ENCODE peak calls at places on chromosomes 3 and 15, in four cellular contexts. W is K562, H is GM12878, R is SK-N-SH. A is an unnamed sample.
A peak's percentile ranks its signal among the peaks of the same experiment; 100 is the strongest.

GRCh38 chr3:154129625-154130024 is 8.4 kb downstream of the ARHGEF26 start:
- DNase-seq in W (no peak), H (no peak), R (no peak), A (no peak)

GRCh38 chr15:82315519-82316246 is 33.6 kb downstream of the GOLGA6L10 start:
- DNase-seq in W (no peak), R (no peak), H (no peak), A (no peak)

GRCh38 chr3:64209866-64210609 is 15.2 kb downstream of the PRICKLE2 start:
- DNase-seq in R (peak; percentile 19), H (no peak), W (no peak), A (no peak)

GRCh38 chr3:100005670-100006393 is 108.5 kb downstream of the FILIP1L start:
- DNase-seq in W (no peak), R (no peak), H (no peak), A (no peak)

GRCh38 chr15:39908186-39908585 is 11.9 kb downstream of the GPR176 start:
- DNase-seq in W (no peak), H (no peak), R (peak; percentile 37), A (no peak)

GRCh38 chr15:70974004-70974832 is 81.6 kb downstream of the LRRC49 start:
- DNase-seq in R (no peak), W (no peak), H (no peak), A (no peak)

GRCh38 chr3:69542265-69543079 is 156.6 kb upstream of the FRMD4B start:
- DNase-seq in W (no peak), H (no peak), R (peak; percentile 59), A (peak; percentile 64)

GRCh38 chr3:23650371-23651140 is 155.2 kb upstream of the UBE2E1 start:
- DNase-seq in R (no peak), W (no peak), H (no peak), A (no peak)

GRCh38 chr3:5057857-5058324 is 64.2 kb upstream of the ARL8B start:
- DNase-seq in W (peak; percentile 74), H (peak; percentile 75), R (peak; percentile 46), A (peak; percentile 35)

GRCh38 chr15:69080203-69080957 is 65.9 kb downstream of the NOX5 start:
- DNase-seq in R (peak; percentile 48), W (no peak), H (no peak), A (peak; percentile 45)

GRCh38 chr3:186331043-186331442 is 31.0 kb downstream of the DGKG start:
- DNase-seq in W (no peak), H (no peak), R (no peak), A (no peak)

GRCh38 chr3:197259096-197259495 is 39.3 kb downstream of the DLG1 start:
- DNase-seq in R (no peak), W (no peak), H (no peak), A (no peak)

GRCh38 chr3:122921791-122922651 is 105.5 kb downstream of the SEMA5B start:
- DNase-seq in H (no peak), R (no peak), W (peak; percentile 72), A (peak; percentile 76)

GRCh38 chr15:74312445-74313007 is 54.9 kb downstream of the CYP11A1 start:
- DNase-seq in H (no peak), R (peak; percentile 79), W (peak; percentile 57), A (no peak)

GRCh38 chr3:139020036-139020867 is 474 bp downstream of the PRR23B start:
- DNase-seq in R (peak; percentile 24), H (no peak), W (no peak), A (no peak)

GRCh38 chr15:28954466-28955159 is 68.8 kb downstream of the APBA2 start:
- DNase-seq in H (no peak), R (no peak), W (no peak), A (no peak)

GRCh38 chr15:81298606-81299005 is 25.3 kb downstream of the STARD5 start:
- DNase-seq in R (no peak), W (no peak), H (no peak), A (no peak)

GRCh38 chr15:52422001-52422400 is 106.7 kb downstream of the MYO5A start:
- DNase-seq in W (no peak), R (no peak), H (no peak), A (no peak)

GRCh38 chr3:188389711-188390346 is 235.9 kb downstream of the LPP start:
- DNase-seq in R (no peak), W (no peak), H (no peak), A (no peak)

GRCh38 chr3:118536764-118537163 is 497.9 kb downstream of the IGSF11 start:
- DNase-seq in R (no peak), W (no peak), H (no peak), A (no peak)

GRCh38 chr3:129045675-129046036 is 14.9 kb upstream of the GP9 start:
- DNase-seq in H (no peak), R (peak; percentile 49), W (no peak), A (peak; percentile 71)

GRCh38 chr3:129050556-129051295 is 9.9 kb upstream of the GP9 start:
- DNase-seq in W (no peak), H (no peak), R (no peak), A (no peak)

GRCh38 chr3:129047553-129047839 is 13.1 kb upstream of the GP9 start:
- DNase-seq in W (no peak), H (no peak), R (no peak), A (no peak)

GRCh38 chr3:129046732-129047552 is 13.6 kb upstream of the GP9 start:
- DNase-seq in H (no peak), R (no peak), W (no peak), A (no peak)

DNA sequence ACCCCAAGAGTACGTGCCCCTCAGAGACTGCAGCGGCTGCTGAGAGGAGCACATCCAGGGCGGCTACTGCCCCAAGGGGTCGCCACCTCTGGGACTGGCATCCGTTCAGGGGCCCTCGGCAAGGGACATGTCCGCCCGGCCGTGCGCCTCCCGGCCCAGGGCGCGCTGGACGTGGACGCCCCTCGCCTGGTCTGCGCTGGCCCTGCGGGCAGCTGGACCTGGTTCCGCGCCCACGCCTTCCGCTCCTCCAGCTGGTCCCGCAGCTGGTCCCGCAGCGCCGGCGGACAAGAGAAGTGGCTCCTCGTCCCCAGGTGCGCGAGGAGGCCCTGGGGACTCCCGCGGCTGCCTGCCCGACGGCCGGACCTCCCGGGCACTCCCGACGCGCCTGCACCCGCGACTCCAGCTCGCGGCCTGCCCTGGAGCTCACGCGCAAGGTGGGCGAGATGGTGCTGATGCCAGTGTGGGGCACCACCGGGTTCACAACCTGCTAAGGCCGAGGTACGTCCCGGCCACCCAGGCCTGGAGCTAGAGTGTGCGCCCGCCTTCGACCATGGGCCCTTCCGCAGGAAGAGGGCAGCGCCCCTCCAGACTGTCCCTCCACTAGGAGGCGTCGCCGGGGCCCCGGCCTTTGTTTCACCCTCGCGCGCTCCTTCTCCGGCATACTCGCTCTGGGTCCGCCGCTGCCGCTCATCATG is 14.4 kb upstream of the GP9 start:
- DNase-seq in H (no peak), W (no peak), R (no peak), A (peak; percentile 78)
- TF ChIP-seq USF1 in H (no peak), W (no peak), R (no peak), A (no peak)

DNA sequence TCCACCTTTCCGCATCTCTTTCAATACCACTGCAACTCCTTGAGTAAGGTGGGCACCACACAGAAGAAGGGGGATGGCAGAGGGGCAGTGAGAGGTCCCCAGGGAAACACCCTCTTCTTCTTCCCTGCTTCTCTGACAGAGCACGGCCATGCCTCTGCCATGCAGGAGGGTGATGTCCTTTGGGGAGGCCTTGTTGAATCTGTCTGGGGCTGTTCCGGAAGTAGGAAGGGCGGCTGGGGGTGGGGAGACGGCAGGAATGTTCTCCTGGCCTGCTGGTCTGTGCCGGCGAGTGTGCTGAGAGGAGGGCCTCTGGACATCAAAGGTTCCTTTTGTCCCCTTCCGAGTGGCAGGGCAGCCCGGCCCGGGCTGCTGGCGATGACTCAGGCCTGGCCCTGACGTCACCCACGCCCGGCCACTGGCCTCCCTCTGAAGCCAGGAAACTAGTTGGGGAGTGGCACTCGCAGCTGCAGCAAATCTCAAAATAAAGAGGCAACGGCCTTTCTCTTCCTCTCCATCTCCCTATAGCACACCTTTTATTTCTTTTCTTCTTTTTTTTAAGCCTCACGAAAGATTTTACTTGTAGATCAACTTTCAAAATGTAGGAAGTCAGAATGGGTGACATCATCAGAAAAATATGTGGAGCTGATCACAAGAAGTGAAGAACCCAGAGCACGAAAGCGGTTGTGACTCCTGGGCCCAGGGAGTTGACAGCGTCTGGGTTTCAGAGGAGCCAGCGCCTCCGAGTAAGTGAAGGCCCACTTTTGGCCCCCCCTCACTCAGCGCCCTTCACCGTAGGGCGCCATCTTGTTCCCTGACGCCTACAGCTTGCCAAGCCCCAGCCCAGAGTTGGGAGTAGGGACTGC is at the start of gene ZBTB38:
- DNase-seq in R (peak; percentile 16), H (no peak), W (peak; percentile 90), A (peak; percentile 76)
- TF ChIP-seq USF1 in R (no peak), H (no peak), W (peak; percentile 7), A (no peak)

DNA sequence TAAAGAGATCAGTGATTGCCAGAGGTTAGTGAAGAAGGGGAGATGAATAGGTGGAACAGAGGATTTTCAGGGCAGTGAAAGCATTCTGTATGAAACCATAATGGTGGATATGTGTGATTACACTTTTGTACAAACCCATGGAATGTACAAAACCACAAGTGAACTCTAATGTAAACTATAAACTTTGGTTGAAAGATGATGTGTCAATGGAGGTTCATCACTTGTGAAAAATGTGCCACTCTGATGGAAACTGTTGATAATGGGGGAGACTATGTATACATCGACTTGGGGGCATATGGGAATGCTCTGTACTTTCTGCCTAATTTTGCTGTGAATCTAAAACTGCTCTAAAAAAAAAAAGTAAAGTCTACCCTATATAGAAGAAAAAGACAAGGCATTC is 68.7 kb upstream of the ARHGEF3 start:
- DNase-seq in H (no peak), R (no peak), W (no peak), A (no peak)
- TF ChIP-seq USF1 in H (no peak), R (no peak), W (no peak), A (no peak)

GRCh38 chr3:58210761-58211477 is at the start of gene DNASE1L3:
- DNase-seq in H (no peak), R (no peak), W (no peak), A (no peak)

GRCh38 chr3:58217209-58217811 is 6.5 kb upstream of the DNASE1L3 start:
- DNase-seq in W (peak; percentile 35), R (peak; percentile 72), H (no peak), A (peak; percentile 78)

GRCh38 chr3:58215317-58216025 is 4.7 kb upstream of the DNASE1L3 start:
- DNase-seq in H (no peak), W (no peak), R (no peak), A (no peak)

GRCh38 chr3:58216496-58217197 is 5.9 kb upstream of the DNASE1L3 start:
- DNase-seq in W (no peak), H (no peak), R (no peak), A (no peak)

GRCh38 chr3:58214484-58215316 is 3.9 kb upstream of the DNASE1L3 start:
- DNase-seq in W (no peak), R (no peak), H (peak; percentile 96), A (peak; percentile 23)
- TF ChIP-seq USF1 in W (no peak), R (no peak), H (peak; percentile 52), A (no peak)

GRCh38 chr3:40167958-40168357 is 141.5 kb upstream of the EIF1B start:
- DNase-seq in W (no peak), H (no peak), R (no peak), A (no peak)
- TF ChIP-seq USF1 in W (no peak), H (no peak), R (no peak), A (no peak)

DNA sequence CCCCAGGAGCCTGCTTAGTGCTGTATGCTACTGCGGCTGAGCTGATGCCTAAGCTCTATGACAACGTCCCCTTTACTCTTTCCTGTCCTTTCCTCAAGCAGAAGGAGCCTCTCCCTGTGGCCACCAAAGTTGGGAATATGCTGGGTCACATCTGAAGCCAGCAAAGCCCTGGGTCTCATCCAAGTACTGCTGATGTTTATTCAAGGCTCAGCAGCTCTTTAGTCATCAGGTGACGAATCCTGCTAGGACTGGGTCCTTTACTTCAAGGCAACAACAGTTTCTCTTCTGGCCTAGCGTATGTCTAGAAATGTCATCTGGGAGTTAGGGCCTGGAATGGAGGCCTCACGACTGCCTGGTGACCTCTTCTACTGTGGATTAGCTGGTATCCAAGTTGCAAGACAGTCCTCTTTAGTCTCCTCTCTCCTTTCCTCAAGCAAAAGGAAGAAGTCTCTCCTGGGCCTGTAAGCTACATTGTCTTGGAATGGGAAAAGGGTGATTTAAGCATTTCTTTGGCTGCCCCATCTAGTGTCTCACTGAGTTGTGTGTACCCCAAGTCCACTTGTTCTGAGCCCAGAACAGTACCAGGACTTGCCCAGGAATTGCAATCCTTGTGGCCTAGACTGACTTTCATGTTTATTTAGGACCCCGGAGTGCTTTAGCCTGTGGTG is 63.9 kb downstream of the TNFAIP8L3 start:
- DNase-seq in R (no peak), H (no peak), W (no peak), A (no peak)
- TF ChIP-seq USF1 in R (no peak), H (no peak), W (no peak), A (no peak)